ENCODE peak calls at places on chromosomes 2 and 18, in nine cellular contexts. E is pulmonary artery endothelial cell, Q is T-helper 1 cell, G is stromal cell of bone marrow, A is G401, J is NCI-H2029, F is smooth muscle cell of the brain vasculature, M is NCI-H1694, K is KG1. T is an unnamed sample.

GRCh38 chr2:212421571-212422334 is 116.8 kb downstream of the ERBB4 start:
- DNase-seq in E (no peak), Q (no peak), G (peak), A (no peak), J (no peak), F (no peak), M (no peak), K (no peak), T (no peak)

GRCh38 chr2:108377815-108378630 is at the start of gene SULT1C4:
- DNase-seq in E (peak), Q (no peak), G (no peak), A (peak), J (no peak), F (peak), M (no peak), K (no peak), T (no peak)

GRCh38 chr18:48819781-48820482 is 130.8 kb downstream of the SMAD7 start:
- DNase-seq in E (no peak), Q (no peak), G (no peak), A (no peak), J (no peak), F (no peak), M (no peak), K (no peak), T (no peak)

GRCh38 chr2:54499666-54500065 is 43.5 kb downstream of the SPTBN1 start:
- DNase-seq in E (peak), Q (no peak), G (no peak), A (no peak), J (no peak), F (no peak), M (no peak), K (no peak), T (no peak)

GRCh38 chr2:193966590-193966989 is 1690.4 kb upstream of the SLC39A10 start:
- DNase-seq in E (no peak), Q (no peak), G (peak), A (no peak), J (no peak), F (peak), M (no peak), K (no peak), T (no peak)

GRCh38 chr2:60295591-60295962 is 257.9 kb downstream of the BCL11A start:
- DNase-seq in E (no peak), Q (no peak), G (no peak), A (no peak), J (no peak), F (no peak), M (no peak), K (no peak), T (no peak)

GRCh38 chr18:10798727-10799435 is 273.1 kb downstream of the NAPG start:
- DNase-seq in E (no peak), Q (no peak), G (peak), A (no peak), J (no peak), F (no peak), M (no peak), K (no peak), T (no peak)

GRCh38 chr2:20129320-20130274 is 78.2 kb upstream of the LAPTM4A start:
- DNase-seq in E (no peak), Q (no peak), G (no peak), A (no peak), J (peak), F (no peak), M (no peak), K (no peak), T (no peak)

GRCh38 chr2:240571314-240571973 is 3.2 kb downstream of the RNPEPL1 start:
- DNase-seq in E (no peak), Q (no peak), G (no peak), A (no peak), J (no peak), F (no peak), M (no peak), K (no peak), T (no peak)

GRCh38 chr2:85642725-85643124 is 25.3 kb downstream of the SFTPB start:
- DNase-seq in E (no peak), Q (peak), G (no peak), A (no peak), J (no peak), F (no peak), M (no peak), K (no peak), T (no peak)

GRCh38 chr2:69043736-69044400 is 30.9 kb downstream of the ANTXR1 start:
- DNase-seq in E (no peak), Q (no peak), G (no peak), A (no peak), J (no peak), F (no peak), M (no peak), K (no peak), T (no peak)

GRCh38 chr18:30908381-30908780 is 134.2 kb downstream of the DSC3 start:
- DNase-seq in E (no peak), Q (no peak), G (no peak), A (no peak), J (no peak), F (no peak), M (no peak), K (no peak), T (no peak)

GRCh38 chr2:138424436-138425140 is 77.0 kb upstream of the SPOPL start:
- DNase-seq in E (no peak), Q (no peak), G (no peak), A (no peak), J (no peak), F (no peak), M (no peak), K (no peak), T (no peak)

GRCh38 chr2:232563580-232563979 is 13.1 kb downstream of the EIF4E2 start:
- DNase-seq in E (no peak), Q (no peak), G (no peak), A (no peak), J (no peak), F (no peak), M (no peak), K (no peak), T (no peak)

GRCh38 chr2:85215074-85216050 is 82.2 kb downstream of the TCF7L1 start:
- DNase-seq in E (no peak), Q (no peak), G (peak), A (peak), J (peak), F (peak), M (peak), K (no peak), T (no peak)

GRCh38 chr2:66472225-66472843 is 37.4 kb downstream of the MEIS1 start:
- DNase-seq in E (no peak), Q (no peak), G (no peak), A (no peak), J (no peak), F (no peak), M (no peak), K (no peak), T (no peak)

GRCh38 chr2:150020221-150020620 is 432.6 kb upstream of the MMADHC start:
- DNase-seq in E (no peak), Q (no peak), G (no peak), A (no peak), J (no peak), F (no peak), M (no peak), K (no peak), T (no peak)

GRCh38 chr18:74013955-74014354 is 133.7 kb downstream of the FBXO15 start:
- DNase-seq in E (no peak), Q (no peak), G (peak), A (no peak), J (no peak), F (no peak), M (no peak), K (no peak), T (no peak)

T was measured in NCI-H524 treated with DMSO at 0.1 percent for 48 hours.